ENCODE peak calls at places on chromosomes 3 and 15, in seven cellular contexts. L is right cardiac atrium, K is right lobe of liver, M is mucosa of descending colon, P is psoas muscle, R is astrocyte of the spinal cord, Z is pancreas. X is an unnamed sample.

GRCh38 chr15:92751528-92751927 is 96.0 kb upstream of the FAM174B start:
- DNase-seq in R (no peak), K (no peak), L (no peak), Z (no peak), M (no peak), P (no peak), X (no peak)

GRCh38 chr15:89197503-89197971 is 23.8 kb downstream of the RLBP1 start:
- DNase-seq in K (no peak), R (no peak), Z (peak), M (peak), P (no peak), L (peak), X (no peak)

GRCh38 chr3:194579091-194579606 is 54.1 kb downstream of the TMEM44 start:
- DNase-seq in R (no peak), Z (no peak), L (peak), M (no peak), K (peak), P (no peak), X (no peak)

GRCh38 chr3:174440350-174440716 is 418.8 kb upstream of the NAALADL2 start:
- DNase-seq in P (peak), R (peak), L (peak), K (no peak), M (peak), Z (peak), X (no peak)

GRCh38 chr15:78810377-78811123 is 714 bp downstream of the ADAMTS7 start:
- DNase-seq in R (peak), K (no peak), L (peak), Z (no peak), P (peak), M (peak), X (peak)

GRCh38 chr3:40580494-40581091 is 55.8 kb downstream of the ZNF621 start:
- DNase-seq in Z (peak), P (peak), M (peak), K (no peak), L (peak), R (peak), X (peak)

GRCh38 chr3:131501949-131502348 is 822 bp downstream of the MRPL3 start:
- DNase-seq in P (no peak), M (no peak), K (no peak), Z (no peak), R (no peak), L (no peak), X (no peak)

GRCh38 chr3:186953011-186953487 is 22.7 kb downstream of the ST6GAL1 start:
- DNase-seq in L (no peak), R (peak), K (no peak), Z (no peak), M (no peak), P (no peak), X (no peak)

GRCh38 chr3:155391104-155391503 is 97.6 kb upstream of the STRIT1 start:
- DNase-seq in Z (no peak), L (no peak), M (no peak), P (no peak), K (no peak), R (peak), X (no peak)

GRCh38 chr3:127990461-127990860 is 61.8 kb upstream of the SEC61A1 start:
- DNase-seq in P (peak), M (no peak), K (no peak), R (no peak), L (no peak), Z (no peak), X (no peak)

GRCh38 chr3:188037116-188037718 is 116.7 kb upstream of the LPP start:
- DNase-seq in Z (peak), K (peak), M (no peak), P (no peak), L (peak), R (peak), X (peak)

GRCh38 chr3:24060055-24060454 is 115.0 kb downstream of the NR1D2 start:
- DNase-seq in K (no peak), L (no peak), Z (no peak), P (no peak), R (peak), M (no peak), X (peak)

GRCh38 chr3:15679306-15679705 is 77.8 kb downstream of the BTD start:
- DNase-seq in L (no peak), Z (no peak), K (no peak), M (no peak), P (no peak), R (no peak), X (no peak)

GRCh38 chr3:174191380-174191779 is 667.8 kb upstream of the NAALADL2 start:
- DNase-seq in Z (no peak), R (no peak), L (no peak), M (no peak), K (no peak), P (no peak), X (no peak)

GRCh38 chr3:126181398-126181725 is 976 bp upstream of the ALDH1L1 start:
- DNase-seq in K (no peak), R (no peak), P (no peak), M (no peak), Z (no peak), L (no peak), X (no peak)

GRCh38 chr3:115832265-115832664 is 209.0 kb downstream of the GAP43 start:
- DNase-seq in K (no peak), L (no peak), P (no peak), Z (no peak), R (no peak), M (no peak), X (no peak)

GRCh38 chr15:73900129-73900712 is 26.0 kb upstream of the LOXL1 start:
- DNase-seq in K (no peak), M (no peak), R (peak), L (no peak), Z (no peak), P (no peak), X (peak)

GRCh38 chr3:130725746-130726145 is 20.9 kb downstream of the PIK3R4 start:
- DNase-seq in M (no peak), K (no peak), R (no peak), L (no peak), Z (no peak), P (no peak), X (no peak)

GRCh38 chr3:38623539-38623938 is 25.9 kb downstream of the SCN5A start:
- DNase-seq in P (no peak), M (no peak), Z (no peak), K (no peak), R (no peak), L (no peak), X (no peak)

GRCh38 chr3:78721771-78722543 is 1045.8 kb downstream of the ROBO1 start:
- DNase-seq in R (no peak), L (no peak), K (no peak), Z (no peak), M (no peak), P (no peak), X (no peak)

GRCh38 chr3:23418026-23418425 is 214.9 kb downstream of the UBE2E2 start:
- DNase-seq in L (no peak), M (no peak), K (no peak), Z (no peak), P (no peak), R (no peak), X (no peak)

GRCh38 chr3:134092231-134092701 is 62.5 kb upstream of the SLCO2A1 start:
- DNase-seq in Z (no peak), M (no peak), K (no peak), R (no peak), L (no peak), P (no peak), X (no peak)

GRCh38 chr3:190385835-190386688 is 1.9 kb upstream of the CLDN16 start:
- DNase-seq in P (no peak), L (no peak), K (no peak), R (peak), Z (no peak), M (no peak), X (no peak)

GRCh38 chr3:186413615-186414415 is 51.8 kb upstream of the DGKG start:
- DNase-seq in P (peak), Z (peak), K (peak), M (no peak), L (peak), R (peak), X (no peak)

GRCh38 chr15:60119101-60119500 is 115.0 kb downstream of the FOXB1 start:
- DNase-seq in R (no peak), Z (no peak), K (no peak), M (no peak), L (no peak), P (no peak), X (no peak)

GRCh38 chr15:60118146-60118545 is 114.0 kb downstream of the FOXB1 start:
- DNase-seq in M (no peak), L (no peak), K (no peak), R (no peak), P (no peak), Z (no peak), X (no peak)

GRCh38 chr15:60118564-60119080 is 114.5 kb downstream of the FOXB1 start:
- DNase-seq in L (no peak), Z (no peak), M (no peak), K (no peak), P (no peak), R (no peak), X (no peak)

GRCh38 chr15:60115579-60116415 is 111.7 kb downstream of the FOXB1 start:
- DNase-seq in Z (no peak), R (peak), K (no peak), P (no peak), L (no peak), M (no peak), X (no peak)

GRCh38 chr15:60116456-60117089 is 112.5 kb downstream of the FOXB1 start:
- DNase-seq in L (no peak), Z (no peak), K (no peak), M (no peak), P (no peak), R (no peak), X (no peak)
- H3K4me3 ChIP-seq in L (no peak), Z (no peak), K (no peak), M (no peak), P (no peak), R (no peak), X (no peak)

GRCh38 chr3:180040966-180041365 is 4.2 kb upstream of the PEX5L start:
- DNase-seq in K (no peak), R (no peak), P (no peak), L (no peak), M (no peak), Z (no peak), X (no peak)

GRCh38 chr3:180036092-180036677 is 552 bp downstream of the PEX5L start:
- DNase-seq in L (no peak), Z (peak), K (no peak), R (no peak), M (no peak), P (no peak), X (no peak)

GRCh38 chr3:180036678-180037455 is at the start of gene PEX5L:
- DNase-seq in R (peak), K (peak), M (no peak), Z (peak), P (peak), L (peak), X (peak)
- H3K4me3 ChIP-seq in R (peak), K (no peak), M (no peak), Z (peak), P (peak), L (peak), X (peak)

GRCh38 chr15:69749797-69750196 is 297.2 kb downstream of the RPLP1 start:
- DNase-seq in P (no peak), M (no peak), Z (no peak), L (no peak), R (no peak), K (no peak), X (no peak)

GRCh38 chr15:69749274-69749673 is 296.7 kb downstream of the RPLP1 start:
- DNase-seq in Z (no peak), K (no peak), L (no peak), M (no peak), R (no peak), P (no peak), X (no peak)

GRCh38 chr15:69751575-69751974 is 299.0 kb downstream of the RPLP1 start:
- DNase-seq in P (no peak), M (no peak), R (no peak), Z (no peak), L (no peak), K (no peak), X (no peak)

GRCh38 chr15:69751147-69751546 is 298.5 kb downstream of the RPLP1 start:
- DNase-seq in K (no peak), Z (no peak), L (no peak), R (no peak), M (no peak), P (no peak), X (no peak)

GRCh38 chr15:69750253-69750652 is 297.6 kb downstream of the RPLP1 start:
- DNase-seq in P (no peak), K (no peak), L (no peak), Z (no peak), M (no peak), R (no peak), X (no peak)
- H3K4me3 ChIP-seq in P (no peak), K (no peak), L (no peak), Z (no peak), M (no peak), R (no peak), X (no peak)

GRCh38 chr3:152278674-152279427 is 10.1 kb downstream of the MBNL1 start:
- DNase-seq in R (no peak), K (no peak), M (no peak), Z (no peak), L (no peak), P (no peak), X (no peak)
- H3K4me3 ChIP-seq in R (no peak), K (no peak), M (no peak), Z (no peak), L (no peak), P (peak), X (no peak)